ENCODE peak calls at places on chromosomes 3 and 15, in five cellular contexts. T is GM12878, K is ovary, L is NB4, J is tibial nerve. X is an unnamed sample.

GRCh38 chr15:74732846-74733245 is 7.5 kb upstream of the CYP1A1 start:
- DNase-seq in K (no peak), L (no peak), T (no peak), J (no peak), X (no peak)

GRCh38 chr15:52021128-52021671 is 2.2 kb downstream of the MAPK6 start:
- DNase-seq in J (peak), T (no peak), L (peak), K (no peak), X (no peak)

GRCh38 chr3:24837601-24838000 is 343.0 kb upstream of the THRB start:
- DNase-seq in L (no peak), T (no peak), K (no peak), J (no peak), X (no peak)

GRCh38 chr15:68666812-68667450 is 88.1 kb downstream of the CORO2B start:
- DNase-seq in T (no peak), L (no peak), K (peak), J (no peak), X (no peak)

GRCh38 chr3:185824467-185825378 is at the start of gene IGF2BP2:
- DNase-seq in T (no peak), L (peak), J (peak), K (peak), X (no peak)

GRCh38 chr15:58182460-58183163 is 44.4 kb downstream of the AQP9 start:
- DNase-seq in K (peak), T (no peak), L (peak), J (no peak), X (no peak)

GRCh38 chr15:73901126-73901810 is 25.0 kb upstream of the LOXL1 start:
- DNase-seq in T (no peak), K (no peak), L (no peak), J (no peak), X (no peak)

GRCh38 chr15:99101501-99101900 is 3.4 kb upstream of the SYNM start:
- DNase-seq in L (no peak), T (no peak), K (no peak), J (no peak), X (no peak)

GRCh38 chr3:131224886-131225550 is 156.6 kb upstream of the NUDT16 start:
- DNase-seq in L (no peak), K (no peak), J (no peak), T (no peak), X (no peak)

GRCh38 chr3:31777092-31777491 is 204.0 kb downstream of the OSBPL10 start:
- DNase-seq in T (no peak), L (no peak), J (no peak), K (no peak), X (no peak)

GRCh38 chr3:79954756-79955155 is 187.0 kb upstream of the ROBO1 start:
- DNase-seq in T (no peak), K (no peak), L (no peak), J (no peak), X (no peak)

GRCh38 chr15:78390823-78391222 is 47.2 kb upstream of the IREB2 start:
- DNase-seq in L (no peak), T (no peak), K (no peak), J (no peak), X (no peak)

GRCh38 chr3:174023445-174023844 is 625.9 kb downstream of the NLGN1 start:
- DNase-seq in J (no peak), K (no peak), T (no peak), L (no peak), X (no peak)

GRCh38 chr3:78633626-78634025 is 1134.2 kb downstream of the ROBO1 start:
- DNase-seq in T (no peak), J (no peak), K (no peak), L (no peak), X (no peak)

GRCh38 chr3:20013396-20013795 is 1.3 kb upstream of the PP2D1 start:
- DNase-seq in T (no peak), J (no peak), K (no peak), L (no peak), X (no peak)

DNA sequence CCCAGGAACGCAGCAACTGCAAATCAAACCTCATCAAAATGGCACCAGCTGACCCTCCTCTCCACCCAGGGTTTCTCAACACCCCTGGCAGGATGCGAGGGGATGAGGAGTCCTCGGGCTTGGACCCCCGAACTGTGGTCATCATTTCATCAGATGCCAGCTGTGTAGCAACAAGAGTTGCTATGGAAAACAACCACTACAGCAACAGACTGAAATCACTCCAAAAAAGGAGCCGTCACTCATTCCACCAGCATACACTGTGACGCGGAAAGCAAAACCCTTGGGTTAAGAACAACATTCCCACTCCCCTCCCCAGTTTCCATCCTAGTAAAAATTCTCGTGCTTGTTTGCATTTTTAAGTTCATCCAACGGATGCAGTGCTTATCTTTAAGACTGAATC is 40.1 kb downstream of the VGLL4 start:
- DNase-seq in T (no peak), K (peak), J (peak), L (peak), X (no peak)
- TF ChIP-seq POLR2A in T (no peak), K (no peak), J (no peak), L (no peak), X (no peak)

GRCh38 chr15:84992157-84992940 is 10.7 kb downstream of the PDE8A start:
- DNase-seq in J (no peak), K (no peak), L (peak), T (no peak), X (no peak)
- H3K4me3 ChIP-seq in J (no peak), K (no peak), L (no peak), T (no peak), X (no peak)

DNA sequence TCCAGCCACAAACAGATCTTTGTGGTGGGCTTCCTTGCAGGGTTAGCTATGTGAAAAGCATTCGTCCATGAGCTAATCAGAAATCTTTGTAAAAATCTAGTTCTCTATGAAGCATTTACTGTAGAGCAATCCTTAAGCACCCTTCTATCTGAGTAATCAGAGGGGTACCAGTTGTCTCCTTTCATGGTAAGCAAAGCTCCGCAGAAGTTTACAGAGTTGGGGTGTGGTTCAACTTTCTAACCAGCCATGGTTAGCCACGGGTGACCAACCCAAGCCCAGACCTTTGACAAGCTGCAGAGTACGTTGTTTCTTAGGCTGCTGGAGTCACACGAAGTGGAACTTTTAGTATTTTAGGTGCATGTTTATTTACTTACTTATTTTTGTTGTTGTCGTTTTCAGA is 77.4 kb downstream of the FLNB start:
- DNase-seq in K (no peak), L (no peak), T (no peak), J (no peak), X (no peak)
- TF ChIP-seq POLR2A in K (no peak), L (no peak), T (no peak), J (no peak), X (no peak)

GRCh38 chr3:64445318-64446300 is 220.3 kb upstream of the PRICKLE2 start:
- DNase-seq in K (peak), L (no peak), T (no peak), J (no peak), X (no peak)

GRCh38 chr3:64441861-64442260 is 216.6 kb upstream of the PRICKLE2 start:
- DNase-seq in J (no peak), T (no peak), L (no peak), K (no peak), X (no peak)

GRCh38 chr3:64440498-64440897 is 215.2 kb upstream of the PRICKLE2 start:
- DNase-seq in T (no peak), K (no peak), L (no peak), J (peak), X (no peak)

GRCh38 chr3:64444619-64445317 is 219.5 kb upstream of the PRICKLE2 start:
- DNase-seq in T (no peak), J (no peak), L (no peak), K (peak), X (no peak)

DNA sequence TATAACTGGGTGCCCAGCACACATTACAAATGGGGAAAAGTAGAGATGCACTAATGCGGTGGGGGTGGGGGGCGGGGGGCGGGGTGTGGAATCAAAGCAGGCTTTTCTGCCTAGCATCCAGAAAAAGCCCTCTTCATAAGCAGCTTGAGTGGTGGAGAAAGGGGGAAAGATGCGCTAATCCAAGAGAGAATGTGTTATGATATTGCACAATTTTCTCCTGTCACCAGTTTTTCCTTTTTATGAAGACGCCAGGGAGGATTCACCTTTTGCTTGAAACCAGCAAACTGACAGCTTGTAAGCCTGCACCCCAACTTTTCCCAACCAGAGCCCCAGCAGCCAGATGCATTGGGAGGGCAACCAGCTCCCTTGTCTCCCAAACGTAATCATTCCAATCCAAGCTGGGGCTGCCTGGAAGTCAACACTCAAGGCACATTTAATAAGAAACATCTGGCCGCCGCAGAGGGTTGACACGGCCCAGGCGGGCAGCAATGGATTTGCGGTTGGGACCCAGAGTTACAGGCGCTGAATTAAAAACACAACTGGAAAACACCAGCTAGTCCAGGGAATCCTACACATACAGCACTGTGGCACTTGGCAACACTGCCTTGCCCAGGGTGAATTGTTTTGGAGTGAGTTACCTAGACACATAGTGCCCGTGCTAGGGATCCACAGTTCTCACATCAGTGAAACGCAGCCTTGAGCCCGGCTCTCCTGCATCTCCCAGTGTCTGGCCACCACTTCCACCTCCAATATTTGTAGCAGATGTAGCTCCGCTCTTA is 218.5 kb upstream of the PRICKLE2 start:
- DNase-seq in J (peak), T (no peak), K (peak), L (no peak), X (no peak)
- H3K4me3 ChIP-seq in J (no peak), T (no peak), K (no peak), L (no peak), X (no peak)

DNA sequence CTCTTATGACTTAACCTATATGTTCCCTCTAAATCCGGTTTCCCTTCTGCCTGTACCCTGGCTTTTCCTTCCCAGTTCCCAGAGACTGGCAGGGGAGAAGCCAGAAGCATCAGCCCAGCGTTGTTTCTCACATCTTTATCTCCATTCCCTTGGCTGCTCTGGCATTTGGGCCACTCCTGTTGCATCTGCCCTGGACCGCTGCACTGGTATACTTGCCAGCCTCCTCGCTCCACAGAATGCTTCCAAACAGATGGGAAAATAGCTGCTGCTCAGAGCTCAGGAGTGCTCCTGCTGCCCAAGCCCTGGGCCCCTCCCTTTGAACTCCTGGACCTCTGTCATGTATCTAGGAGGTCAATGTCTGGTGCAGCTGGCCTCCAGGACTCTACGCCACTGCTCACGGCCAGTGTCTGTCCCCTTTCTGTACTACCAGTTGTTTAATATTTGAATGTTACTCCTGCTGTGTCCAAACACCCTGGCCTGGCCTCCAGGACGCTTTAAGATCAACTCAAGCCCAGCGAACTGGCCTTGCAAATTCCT is 6.8 kb downstream of the SPINT1 start:
- DNase-seq in T (no peak), L (no peak), J (no peak), K (no peak), X (no peak)
- TF ChIP-seq POLR2A in T (no peak), L (no peak), J (no peak), K (no peak), X (no peak)

DNA sequence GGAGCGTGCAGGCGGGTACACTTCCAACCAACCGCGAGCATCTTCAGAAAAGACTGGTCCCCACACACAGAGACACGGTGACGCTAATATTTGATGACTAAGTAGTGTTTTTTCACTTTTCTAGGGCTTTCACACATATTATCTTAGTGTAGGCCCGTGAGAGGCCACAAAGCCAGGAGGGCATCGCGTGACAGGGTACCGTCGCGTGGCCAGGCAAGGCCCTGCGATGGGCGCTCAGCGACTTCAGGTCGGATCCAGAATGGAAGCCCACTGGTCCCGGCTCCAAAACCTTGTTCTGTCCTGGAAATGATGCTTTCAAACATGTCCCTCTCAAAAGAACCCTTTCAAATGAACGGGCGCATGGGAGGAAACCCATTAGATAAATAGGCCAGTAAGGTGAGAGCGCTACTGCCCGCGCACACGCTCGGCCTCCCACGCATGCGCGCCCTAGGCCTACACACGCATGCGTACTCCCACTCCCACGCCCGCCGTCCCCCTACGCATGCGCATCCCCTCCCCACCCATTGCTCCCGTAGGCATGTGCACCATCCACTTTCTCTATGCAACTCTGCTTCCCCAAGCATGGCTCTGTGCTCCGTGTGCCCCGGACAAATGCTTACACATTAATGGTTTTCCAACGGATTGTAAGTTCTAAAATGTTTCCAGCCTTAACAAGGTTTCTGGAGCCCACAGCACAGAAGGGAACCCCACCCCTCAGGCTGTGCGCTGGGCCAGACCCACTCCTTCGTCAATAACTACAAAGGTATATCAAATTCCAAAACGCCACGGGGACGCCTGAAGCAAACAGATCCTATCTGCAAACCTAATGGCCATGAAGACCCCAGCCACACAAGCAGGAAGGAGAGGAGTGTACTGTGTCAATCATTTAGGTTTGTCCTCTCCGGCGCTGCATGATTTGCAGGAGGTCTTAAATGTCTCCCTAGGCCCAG is 72.1 kb downstream of the OCA2 start:
- DNase-seq in T (no peak), J (no peak), L (no peak), K (no peak), X (no peak)
- H3K4me3 ChIP-seq in T (no peak), J (no peak), L (no peak), K (no peak), X (no peak)

DNA sequence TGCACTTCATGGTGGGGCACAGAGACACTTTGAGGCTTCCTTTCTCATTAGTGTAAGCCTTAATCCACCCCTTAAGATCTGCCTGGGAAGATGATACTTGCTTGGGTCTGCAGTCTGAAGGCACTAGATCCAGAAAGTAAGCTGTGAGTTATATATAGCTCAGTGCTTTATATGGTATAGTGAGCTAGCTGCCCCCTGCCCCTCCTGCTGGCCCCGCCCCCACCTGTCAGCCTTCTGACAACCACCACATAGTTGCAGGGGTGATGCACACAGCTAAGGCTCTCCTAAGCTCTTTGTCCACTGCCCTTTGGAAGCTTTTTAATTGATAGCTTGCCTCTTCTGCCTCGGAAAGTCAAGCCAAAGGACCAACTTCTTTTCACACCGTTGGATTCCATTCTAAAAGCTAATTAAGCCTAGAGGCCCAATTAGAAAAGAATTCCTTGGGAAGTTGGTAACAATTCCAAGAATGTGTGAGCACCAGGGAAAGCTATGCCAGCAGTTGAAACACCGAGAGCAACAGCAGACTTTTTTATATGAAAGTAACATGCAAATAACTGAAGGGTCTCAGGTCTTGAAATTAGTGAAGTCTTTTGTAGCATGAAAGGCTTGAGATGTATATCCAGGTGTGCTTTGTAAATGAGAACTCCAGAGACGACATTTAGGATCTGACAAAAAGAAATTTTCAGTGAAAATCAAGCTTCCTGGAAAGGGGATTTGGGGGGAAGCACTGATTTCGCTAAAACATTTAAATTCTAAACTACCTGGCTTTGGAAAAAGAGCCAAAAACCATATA is 2.3 kb downstream of the TPM1 start:
- DNase-seq in K (no peak), T (no peak), J (no peak), L (no peak), X (no peak)
- TF ChIP-seq POLR2A in K (no peak), T (no peak), J (no peak), L (no peak), X (no peak)

X was measured in esophagus squamous epithelium.